ENCODE peak calls at places on chromosomes 11 and 22, in ten cellular contexts. C is endodermal cell; X is Daoy; V is lung microvascular endothelial cell; F is H9; L is ovary; D is iPS DF 19.7; T is dermis microvascular lymphatic vessel endothelial cell; I is activated naive CD4-positive, alpha-beta T cell; S is frontal cortex. M is an unnamed sample.

GRCh38 chr11:87300640-87301381 is 263.1 kb downstream of the TMEM135 start:
- DNase-seq in C (no peak), X (no peak), V (no peak), F (no peak), L (no peak), D (no peak), T (no peak), I (no peak), S (no peak), M (no peak)

GRCh38 chr22:32951807-32952153 is 106.4 kb downstream of the SYN3 start:
- DNase-seq in C (no peak), X (no peak), V (no peak), F (no peak), L (no peak), D (no peak), T (no peak), I (no peak), S (no peak), M (no peak)

GRCh38 chr11:123231263-123231662 is 36.2 kb upstream of the CLMP start:
- DNase-seq in C (no peak), X (no peak), V (no peak), F (no peak), L (no peak), D (no peak), T (no peak), I (no peak), S (no peak), M (no peak)

GRCh38 chr11:94968334-94968958 is 4.9 kb downstream of the CWC15 start:
- DNase-seq in C (no peak), X (no peak), V (peak), F (no peak), L (no peak), D (no peak), T (peak), I (no peak), S (peak), M (peak)

GRCh38 chr11:27390318-27390958 is 27.4 kb upstream of the CCDC34 start:
- DNase-seq in C (no peak), X (no peak), V (no peak), F (no peak), L (no peak), D (no peak), T (no peak), I (no peak), S (no peak), M (no peak)

GRCh38 chr22:42993651-42994275 is 21.2 kb downstream of the PACSIN2 start:
- DNase-seq in C (no peak), X (no peak), V (no peak), F (no peak), L (no peak), D (no peak), T (no peak), I (no peak), S (no peak), M (no peak)

GRCh38 chr11:10502770-10503169 is 38.2 kb downstream of the RNF141 start:
- DNase-seq in C (no peak), X (no peak), V (no peak), F (no peak), L (peak), D (no peak), T (no peak), I (no peak), S (no peak), M (no peak)

GRCh38 chr22:35425971-35426800 is 26.2 kb downstream of the MCM5 start:
- DNase-seq in C (peak), X (peak), V (no peak), F (peak), L (no peak), D (no peak), T (no peak), I (no peak), S (no peak), M (no peak)

GRCh38 chr22:29751139-29751538 is 15.7 kb downstream of the ZMAT5 start:
- DNase-seq in C (no peak), X (no peak), V (peak), F (no peak), L (no peak), D (no peak), T (no peak), I (no peak), S (no peak), M (no peak)

GRCh38 chr11:68946416-68947090 is 34.2 kb downstream of the MRGPRD start:
- DNase-seq in C (no peak), X (peak), V (peak), F (no peak), L (peak), D (no peak), T (peak), I (no peak), S (peak), M (no peak)

GRCh38 chr11:71172680-71173079 is 79.7 kb downstream of the SHANK2 start:
- DNase-seq in C (peak), X (no peak), V (no peak), F (no peak), L (no peak), D (no peak), T (no peak), I (no peak), S (no peak), M (no peak)

GRCh38 chr11:66879583-66879982 is 22.7 kb downstream of the LRFN4 start:
- DNase-seq in C (no peak), X (no peak), V (no peak), F (peak), L (no peak), D (no peak), T (no peak), I (no peak), S (no peak), M (no peak)

GRCh38 chr11:103484545-103484944 is 375.3 kb downstream of the DYNC2H1 start:
- DNase-seq in C (no peak), X (no peak), V (no peak), F (no peak), L (no peak), D (no peak), T (no peak), I (no peak), S (no peak), M (no peak)

GRCh38 chr22:44758354-44758969 is 6.1 kb downstream of the ARHGAP8 start:
- DNase-seq in C (no peak), X (peak), V (no peak), F (no peak), L (no peak), D (no peak), T (peak), I (no peak), S (peak), M (no peak)

GRCh38 chr22:37401861-37402506 is 25.3 kb downstream of the ELFN2 start:
- DNase-seq in C (no peak), X (no peak), V (no peak), F (no peak), L (no peak), D (no peak), T (no peak), I (no peak), S (no peak), M (no peak)

GRCh38 chr11:6269994-6270393 is 10.4 kb downstream of the CCKBR start:
- DNase-seq in C (peak), X (no peak), V (no peak), F (peak), L (no peak), D (no peak), T (no peak), I (no peak), S (no peak), M (no peak)

GRCh38 chr11:66438009-66438503 is 592 bp downstream of the MRPL11 start:
- DNase-seq in C (no peak), X (no peak), V (no peak), F (no peak), L (no peak), D (no peak), T (no peak), I (no peak), S (no peak), M (no peak)

GRCh38 chr11:76609736-76610370 is 60.7 kb downstream of the LRRC32 start:
- DNase-seq in C (peak), X (no peak), V (no peak), F (no peak), L (peak), D (no peak), T (no peak), I (no peak), S (no peak), M (no peak)

GRCh38 chr11:31233425-31233824 is 136.1 kb downstream of the DCDC1 start:
- DNase-seq in C (no peak), X (no peak), V (no peak), F (no peak), L (no peak), D (no peak), T (no peak), I (no peak), S (no peak), M (no peak)

GRCh38 chr11:112886707-112887370 is 74.4 kb upstream of the NCAM1 start:
- DNase-seq in C (no peak), X (peak), V (no peak), F (no peak), L (no peak), D (no peak), T (no peak), I (no peak), S (no peak), M (no peak)

GRCh38 chr11:105148241-105148640 is 8.7 kb upstream of the CARD18 start:
- DNase-seq in C (no peak), X (no peak), V (no peak), F (no peak), L (no peak), D (no peak), T (no peak), I (no peak), S (no peak), M (no peak)

GRCh38 chr22:23763579-23764331 is 965 bp downstream of the C22orf15 start:
- DNase-seq in C (peak), X (no peak), V (no peak), F (peak), L (no peak), D (no peak), T (no peak), I (peak), S (no peak), M (no peak)

GRCh38 chr11:132140056-132140455 is 769.6 kb downstream of the NTM start:
- DNase-seq in C (peak), X (no peak), V (peak), F (no peak), L (no peak), D (no peak), T (no peak), I (no peak), S (no peak), M (no peak)

GRCh38 chr11:76560219-76560618 is 110.3 kb downstream of the LRRC32 start:
- DNase-seq in C (no peak), X (peak), V (peak), F (no peak), L (no peak), D (no peak), T (no peak), I (no peak), S (peak), M (no peak)

M was measured in NCI-H460.